ENCODE peak calls at places on chromosomes 13 and 19, in four cellular contexts. I is K562, N is IMR-90, D is GM12878. X is an unnamed sample.
A peak's percentile ranks its signal among the peaks of the same experiment; 100 is the strongest.

GRCh38 chr13:112802808-112803207 is 113.0 kb downstream of the ATP11A start:
- DNase-seq in I (no peak), N (no peak), D (peak; percentile 32), X (no peak)

GRCh38 chr13:94435604-94436226 is 43.8 kb downstream of the DCT start:
- DNase-seq in I (peak; percentile 40), N (peak; percentile 58), D (no peak), X (no peak)

GRCh38 chr13:26022538-26023292 is 29.1 kb downstream of the SHISA2 start:
- DNase-seq in I (no peak), N (peak; percentile 47), D (no peak), X (peak; percentile 39)

GRCh38 chr13:36131215-36131930 is at the start of gene DCLK1:
- DNase-seq in I (no peak), N (no peak), D (no peak), X (peak; percentile 77)

GRCh38 chr13:101917475-101917810 is 465.0 kb downstream of the ITGBL1 start:
- DNase-seq in I (no peak), N (no peak), D (no peak), X (peak; percentile 51)

GRCh38 chr13:33494596-33495214 is 209.2 kb upstream of the STARD13 start:
- DNase-seq in I (peak; percentile 39), N (peak; percentile 97), D (no peak), X (no peak)

GRCh38 chr19:11152318-11153062 is 3.1 kb downstream of the SPC24 start:
- DNase-seq in I (no peak), N (peak; percentile 78), D (no peak), X (no peak)

GRCh38 chr13:98411617-98412310 is 165.1 kb downstream of the STK24 start:
- DNase-seq in I (no peak), N (no peak), D (no peak), X (no peak)

GRCh38 chr13:93270769-93271753 is 44.5 kb downstream of the GPC6 start:
- DNase-seq in I (no peak), N (peak; percentile 44), D (no peak), X (no peak)

GRCh38 chr13:41812851-41813250 is 148.1 kb downstream of the VWA8 start:
- DNase-seq in I (no peak), N (no peak), D (peak; percentile 56), X (no peak)

GRCh38 chr13:41812237-41812636 is 148.7 kb downstream of the VWA8 start:
- DNase-seq in I (no peak), N (no peak), D (no peak), X (no peak)

GRCh38 chr13:41813426-41813825 is 147.5 kb downstream of the VWA8 start:
- DNase-seq in I (no peak), N (peak; percentile 66), D (no peak), X (no peak)

GRCh38 chr13:41809962-41810361 is 150.9 kb downstream of the VWA8 start:
- DNase-seq in I (no peak), N (no peak), D (no peak), X (no peak)

DNA sequence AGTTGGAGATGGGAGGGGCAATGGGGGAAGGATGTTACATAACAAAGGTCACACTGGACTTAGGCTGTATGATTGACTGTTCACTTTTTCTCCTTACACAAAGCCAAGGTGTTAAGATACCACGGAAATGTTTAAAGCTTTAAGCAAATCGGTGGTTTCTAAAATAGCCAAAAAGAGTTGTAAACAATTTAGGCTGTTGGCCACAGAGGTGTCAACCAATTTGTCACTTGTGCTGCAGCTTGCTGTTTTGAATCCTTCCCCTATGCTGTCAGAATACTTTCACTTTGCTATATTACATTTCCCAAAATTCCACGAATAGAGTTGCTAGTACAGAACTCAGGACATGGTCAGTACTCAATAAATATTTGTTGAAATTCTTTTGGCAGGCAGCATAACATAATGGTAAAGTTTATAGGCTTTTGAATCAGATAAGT is 149.3 kb downstream of the VWA8 start:
- DNase-seq in I (no peak), N (no peak), D (peak; percentile 56), X (no peak)
- TF ChIP-seq CHD1 in I (no peak), N (no peak), D (no peak), X (no peak)

GRCh38 chr19:45492627-45493470 is 4.0 kb downstream of the RTN2 start:
- DNase-seq in I (peak; percentile 93), N (peak; percentile 80), D (no peak), X (peak; percentile 89)
- TF ChIP-seq CHD1 in I (peak; percentile 53), N (no peak), D (no peak), X (no peak)

DNA sequence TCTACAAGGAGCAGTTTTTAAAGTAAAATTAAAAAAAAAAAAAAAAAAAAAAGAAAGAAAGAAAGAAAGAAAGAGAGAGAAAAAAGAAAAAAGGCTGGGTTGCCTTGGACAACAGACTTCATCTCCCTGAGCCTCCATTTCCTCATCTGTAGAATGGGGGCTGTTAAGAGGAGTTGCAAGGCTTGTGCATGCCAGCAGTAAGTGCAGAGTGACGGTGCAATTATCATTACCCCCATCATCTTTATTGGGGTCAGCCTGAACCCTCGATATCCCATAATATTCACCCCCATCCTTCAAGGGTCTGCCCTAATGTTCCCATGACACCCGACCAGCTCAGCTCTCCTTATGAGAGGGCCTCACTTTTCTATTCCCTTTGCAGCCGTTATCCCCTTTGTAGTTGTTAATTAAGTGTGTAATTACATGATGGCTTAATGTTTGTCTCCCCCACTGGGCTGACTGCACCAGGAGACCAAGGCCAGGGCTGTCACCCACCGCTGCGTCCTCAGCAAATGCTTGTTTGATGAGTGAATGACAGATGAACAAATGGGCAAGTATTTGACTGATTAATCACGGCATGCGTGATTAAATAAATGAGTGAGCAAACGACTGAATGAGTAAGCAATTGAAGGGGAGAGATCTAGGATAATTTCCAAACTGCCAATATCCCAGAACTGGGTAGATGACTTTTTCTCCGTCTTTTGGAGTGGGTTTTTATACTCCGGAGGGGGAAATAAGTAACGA is 10.1 kb downstream of the FOSB start:
- DNase-seq in I (peak; percentile 29), N (no peak), D (no peak), X (no peak)
- TF ChIP-seq CHD1 in I (no peak), N (no peak), D (no peak), X (no peak)

GRCh38 chr19:47005873-47006272 is 13.8 kb upstream of the NPAS1 start:
- DNase-seq in I (no peak), N (no peak), D (no peak), X (no peak)
- TF ChIP-seq CHD1 in I (no peak), N (no peak), D (no peak), X (no peak)

GRCh38 chr13:44796597-44797517 is 192.4 kb downstream of the NUFIP1 start:
- DNase-seq in I (no peak), N (no peak), D (no peak), X (no peak)
- TF ChIP-seq CHD1 in I (no peak), N (no peak), D (no peak), X (no peak)

DNA sequence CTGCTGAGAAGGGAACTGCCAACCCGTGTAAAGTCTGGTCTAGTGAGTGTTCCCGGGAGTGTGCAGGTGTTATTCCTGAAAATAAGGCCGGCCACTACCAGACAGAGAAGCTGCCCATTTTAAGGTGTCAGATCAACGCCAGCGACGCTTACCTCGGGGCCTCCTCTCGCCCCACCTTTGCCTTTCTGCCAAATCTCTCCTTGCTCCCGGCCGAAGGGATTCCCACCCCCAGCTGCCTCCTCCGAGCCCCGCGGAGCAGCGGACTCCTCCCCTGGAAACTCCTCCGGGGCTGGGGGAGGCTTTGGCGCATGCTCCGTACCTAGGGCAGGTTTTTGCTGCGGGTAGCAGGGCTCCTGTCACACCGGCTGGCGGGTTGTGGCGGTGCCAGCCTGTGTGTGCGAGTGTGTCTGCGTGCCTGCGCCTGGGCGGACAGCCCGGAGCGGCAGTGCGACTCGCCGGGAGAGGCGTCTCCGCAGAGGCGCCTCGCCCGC is at the start of gene HS6ST3:
- DNase-seq in I (no peak), N (no peak), D (no peak), X (peak; percentile 38)
- TF ChIP-seq CHD1 in I (no peak), N (no peak), D (no peak), X (no peak)

DNA sequence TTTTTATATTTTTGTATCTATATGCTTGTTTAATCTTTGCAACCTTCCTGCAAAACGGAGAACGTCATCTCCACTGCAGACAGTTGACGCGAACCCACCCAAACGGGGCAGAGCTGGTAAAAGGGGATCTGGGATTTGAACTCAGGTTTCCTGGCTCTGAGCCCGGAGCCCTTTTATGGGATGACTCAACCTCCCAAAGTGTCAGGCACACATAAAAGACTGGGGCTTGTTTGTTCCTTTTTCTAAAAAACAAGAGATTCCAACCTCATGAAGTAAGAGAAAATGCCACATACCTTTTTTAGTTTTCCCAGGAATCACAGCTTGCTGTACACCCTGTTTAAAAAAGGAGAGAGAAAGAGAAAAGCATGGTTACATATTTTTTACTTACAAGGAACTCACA is 78.9 kb downstream of the GADD45B start:
- DNase-seq in I (no peak), N (peak; percentile 23), D (no peak), X (no peak)
- TF ChIP-seq CHD1 in I (no peak), N (no peak), D (no peak), X (no peak)

DNA sequence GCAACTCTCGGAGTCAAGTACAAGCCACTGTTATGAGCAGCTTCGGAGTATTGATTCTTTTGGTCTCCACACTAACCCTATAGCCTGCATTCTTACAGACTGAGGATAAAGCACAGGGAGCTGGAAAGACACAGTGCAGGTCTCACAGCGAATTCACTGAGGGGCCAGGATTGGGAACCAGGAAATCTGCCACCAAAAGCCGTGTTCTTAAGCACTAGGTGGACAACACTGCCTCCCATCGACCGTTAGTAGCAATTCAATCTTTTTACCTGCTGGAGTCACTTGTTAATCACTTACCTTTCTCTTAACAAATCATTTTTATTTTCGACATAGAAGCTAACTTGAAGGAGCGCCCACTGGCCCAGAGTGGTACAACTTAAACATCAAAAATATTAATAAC is 6.3 kb downstream of the PMIS2 start:
- DNase-seq in I (peak; percentile 57), N (peak; percentile 37), D (no peak), X (peak; percentile 53)
- TF ChIP-seq CHD1 in I (no peak), N (no peak), D (no peak), X (no peak)

X was measured in H1.